ENCODE peak calls at places on chromosomes 11 and 22, in four cellular contexts. U, I, G and H are unnamed samples.
A peak's percentile ranks its signal among the peaks of the same experiment; 100 is the strongest.

GRCh38 chr11:31102316-31102715 is 267.2 kb downstream of the DCDC1 start:
- DNase-seq in G (no peak), U (no peak), I (no peak), H (no peak)

GRCh38 chr11:6746086-6746618 is 25.6 kb downstream of the OR2AG2 start:
- DNase-seq in G (peak; percentile 68), U (no peak), I (no peak), H (no peak)

GRCh38 chr11:18696638-18697225 is 1.8 kb upstream of the TMEM86A start:
- DNase-seq in U (no peak), I (no peak), G (no peak), H (no peak)

GRCh38 chr11:120929664-120930154 is 94.2 kb upstream of the TBCEL start:
- DNase-seq in G (no peak), U (peak; percentile 83), I (peak; percentile 30), H (peak; percentile 30)

GRCh38 chr11:133947298-133947905 is 9.4 kb downstream of the IGSF9B start:
- DNase-seq in G (no peak), U (peak; percentile 28), I (peak; percentile 20), H (peak; percentile 44)

GRCh38 chr11:72012897-72013721 is 14.4 kb downstream of the IL18BP start:
- DNase-seq in U (no peak), I (no peak), G (no peak), H (peak; percentile 59)

GRCh38 chr11:125079151-125079877 is 16.2 kb downstream of the SLC37A2 start:
- DNase-seq in U (no peak), I (no peak), G (no peak), H (no peak)

GRCh38 chr11:63782749-63783148 is 14.2 kb upstream of the ZFTA start:
- DNase-seq in U (no peak), G (no peak), I (no peak), H (no peak)

GRCh38 chr22:49967333-49968241 is 7.0 kb downstream of the PIM3 start:
- DNase-seq in U (no peak), G (no peak), I (peak; percentile 70), H (no peak)

GRCh38 chr22:17897864-17898263 is 123.6 kb upstream of the BID start:
- DNase-seq in G (no peak), U (no peak), I (no peak), H (no peak)

GRCh38 chr11:12161137-12161536 is 50.7 kb downstream of the MICAL2 start:
- DNase-seq in U (no peak), G (no peak), I (no peak), H (no peak)

GRCh38 chr22:48491451-48491941 is 1336.2 kb downstream of the BRD1 start:
- DNase-seq in U (no peak), G (no peak), I (no peak), H (peak; percentile 30)

GRCh38 chr11:112290462-112290894 is 29.8 kb upstream of the PLET1 start:
- DNase-seq in I (no peak), U (no peak), G (no peak), H (no peak)

GRCh38 chr11:14480716-14481115 is 18.9 kb downstream of the COPB1 start:
- DNase-seq in G (no peak), U (no peak), I (no peak), H (no peak)

GRCh38 chr11:14242198-14242597 is 116.8 kb downstream of the RRAS2 start:
- DNase-seq in G (no peak), I (no peak), U (no peak), H (no peak)

GRCh38 chr11:45859661-45860140 is 12.4 kb downstream of the CRY2 start:
- DNase-seq in I (no peak), G (no peak), U (no peak), H (no peak)

GRCh38 chr11:11069741-11070550 is 212.1 kb upstream of the ZBED5 start:
- DNase-seq in G (no peak), U (no peak), I (no peak), H (no peak)

GRCh38 chr11:78290293-78291176 is 101.8 kb downstream of the USP35 start:
- DNase-seq in G (no peak), U (peak; percentile 43), I (peak; percentile 97), H (peak; percentile 50)

GRCh38 chr22:22941831-22942510 is 54.4 kb downstream of the IGLL5 start:
- DNase-seq in I (no peak), G (no peak), U (no peak), H (no peak)

GRCh38 chr11:59545179-59546020 is 34.1 kb downstream of the OR4D9 start:
- DNase-seq in U (peak; percentile 89), G (no peak), I (no peak), H (peak; percentile 94)

GRCh38 chr22:46672731-46673130 is 52.5 kb downstream of the GRAMD4 start:
- DNase-seq in U (no peak), I (no peak), G (no peak), H (no peak)

GRCh38 chr22:20542736-20543135 is 35.3 kb downstream of the MED15 start:
- DNase-seq in G (no peak), I (no peak), U (no peak), H (no peak)

GRCh38 chr11:20374746-20375305 is 11.3 kb downstream of the HTATIP2 start:
- DNase-seq in I (no peak), G (no peak), U (no peak), H (no peak)

GRCh38 chr22:44102121-44102520 is 78.0 kb downstream of the PARVB start:
- DNase-seq in U (no peak), I (no peak), G (no peak), H (no peak)

GRCh38 chr11:65121447-65121864 is 478 bp downstream of the FAU start:
- DNase-seq in U (no peak), I (no peak), G (no peak), H (peak; percentile 24)

GRCh38 chr22:24507742-24508141 is 12.6 kb downstream of the UPB1 start:
- DNase-seq in U (no peak), I (no peak), G (no peak), H (no peak)

GRCh38 chr11:102269927-102270326 is 47.4 kb upstream of the BIRC3 start:
- DNase-seq in G (no peak), I (no peak), U (no peak), H (no peak)

GRCh38 chr22:42080287-42080686 is 787 bp downstream of the SMDT1 start:
- DNase-seq in I (no peak), G (no peak), U (no peak), H (peak; percentile 5)

GRCh38 chr22:44639891-44640617 is 62.0 kb upstream of the PRR5 start:
- DNase-seq in U (no peak), G (no peak), I (no peak), H (no peak)

DNA sequence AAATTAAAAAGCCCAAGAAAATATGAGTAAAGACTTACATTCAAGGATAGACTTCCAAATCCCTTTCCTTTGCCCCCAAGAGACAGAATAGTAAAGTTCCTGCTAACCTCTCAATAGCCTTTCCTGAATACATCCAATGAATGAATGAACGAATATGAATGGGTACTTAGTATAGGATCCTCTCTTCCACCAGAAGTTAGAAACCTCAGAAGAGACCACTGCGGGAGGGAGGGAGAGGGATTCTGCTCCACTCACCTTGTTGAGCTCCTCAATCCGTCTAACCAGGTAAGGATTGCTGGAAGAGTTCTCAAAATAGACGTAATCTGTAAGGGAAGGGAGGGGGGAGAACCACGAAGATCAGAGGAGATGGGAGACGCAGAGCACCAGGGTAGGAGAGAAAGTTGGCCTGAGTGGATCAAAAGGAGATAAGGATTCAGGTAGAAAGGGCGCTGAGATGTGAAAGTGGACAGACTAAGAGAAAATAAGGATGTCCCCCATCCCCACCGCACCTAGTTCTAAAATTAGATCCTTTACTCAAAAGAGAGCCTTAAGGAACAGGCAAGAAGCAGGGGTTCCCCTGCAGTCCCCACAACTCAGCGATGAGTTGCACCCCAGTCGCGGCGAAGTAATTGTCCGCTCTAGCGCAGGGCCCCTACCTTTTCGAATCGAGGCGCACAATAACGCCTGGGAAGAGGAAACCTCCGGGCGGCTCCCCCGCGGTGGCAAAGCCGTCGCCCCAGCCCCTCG is 1.1 kb downstream of the MTA2 start:
- DNase-seq in I (no peak), U (no peak), G (no peak), H (no peak)
- TF ChIP-seq POLR2AphosphoS2 in I (no peak), U (no peak), G (no peak), H (no peak)

DNA sequence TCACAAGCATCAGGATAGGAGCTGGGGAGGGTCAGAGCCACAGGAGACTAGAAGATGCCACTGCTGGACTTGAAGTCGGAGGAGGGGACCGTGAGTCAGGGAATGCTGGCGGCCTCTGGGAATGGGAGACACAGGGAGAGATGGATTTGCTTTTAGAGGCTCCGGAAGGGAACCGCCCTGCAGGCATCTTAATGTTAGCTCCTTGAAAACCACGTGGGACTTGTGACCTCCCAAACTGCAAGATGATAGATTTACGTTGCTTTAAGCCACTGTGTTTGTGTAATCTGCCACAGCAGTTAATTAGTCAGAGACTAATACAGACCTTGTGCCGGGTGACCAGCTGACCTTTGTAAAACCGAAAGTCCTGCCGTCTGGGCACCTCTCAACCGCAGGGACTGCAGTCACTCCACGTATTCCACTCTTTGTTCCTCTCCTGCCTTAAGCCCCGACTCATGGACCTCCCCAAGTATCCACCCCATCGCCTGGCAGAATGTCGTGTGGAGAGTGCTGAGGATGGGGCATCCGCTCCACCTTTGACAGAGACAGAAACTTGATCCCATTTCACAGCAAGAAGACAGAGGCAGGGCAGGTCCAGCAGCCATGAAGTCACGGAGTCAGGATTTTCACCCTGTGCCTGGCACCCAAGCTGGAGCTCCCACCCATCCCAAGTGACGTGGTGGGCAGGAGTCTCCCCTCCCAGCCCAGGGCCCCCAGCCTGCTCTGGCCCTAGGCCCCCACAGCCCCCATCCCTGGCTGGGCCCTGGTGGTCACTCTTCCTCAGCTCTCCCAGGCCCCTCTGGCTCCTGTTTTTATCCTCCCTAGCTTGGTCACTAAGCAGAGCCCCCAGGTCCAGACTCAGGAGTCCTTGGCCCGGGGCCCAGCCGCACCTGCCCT is 19.4 kb upstream of the CTSD start:
- DNase-seq in G (no peak), U (no peak), I (no peak), H (no peak)
- TF ChIP-seq POLR2AphosphoS2 in G (no peak), U (no peak), I (no peak), H (no peak)

DNA sequence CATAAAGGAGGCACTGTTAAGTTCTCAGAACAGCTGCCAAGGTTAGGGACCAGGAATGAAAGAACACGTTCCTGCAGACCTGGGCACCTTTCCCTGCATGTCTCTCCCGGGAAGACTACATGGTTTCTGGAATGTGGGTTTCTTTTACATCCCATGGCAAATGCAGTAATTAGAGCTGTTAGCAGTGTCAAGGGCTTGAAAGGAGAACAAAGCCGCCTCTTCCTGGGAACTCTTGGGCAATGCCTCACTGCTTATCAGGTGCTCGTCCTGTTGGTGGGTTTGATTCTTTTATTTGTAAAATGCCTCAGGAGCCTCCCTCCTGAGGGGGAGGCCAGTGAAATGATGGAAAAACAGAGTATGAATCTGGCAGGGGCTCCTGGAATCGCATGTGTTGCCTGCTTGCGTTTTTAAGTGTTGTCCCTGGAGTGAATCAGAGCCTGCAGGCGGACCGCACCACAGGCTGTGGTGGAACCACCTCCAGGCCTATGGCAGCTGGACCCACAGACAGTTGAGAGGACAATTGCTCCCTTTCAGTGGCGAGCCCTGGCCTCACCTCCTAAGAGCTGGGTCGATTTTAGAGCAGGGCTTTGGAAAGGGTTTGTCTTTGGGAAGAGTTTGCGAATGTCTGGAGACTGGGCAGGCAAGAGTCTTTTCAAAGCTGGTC is 787 bp upstream of the C22orf31 start:
- DNase-seq in U (no peak), G (no peak), I (peak; percentile 73), H (no peak)
- TF ChIP-seq POLR2AphosphoS2 in U (no peak), G (no peak), I (no peak), H (no peak)

DNA sequence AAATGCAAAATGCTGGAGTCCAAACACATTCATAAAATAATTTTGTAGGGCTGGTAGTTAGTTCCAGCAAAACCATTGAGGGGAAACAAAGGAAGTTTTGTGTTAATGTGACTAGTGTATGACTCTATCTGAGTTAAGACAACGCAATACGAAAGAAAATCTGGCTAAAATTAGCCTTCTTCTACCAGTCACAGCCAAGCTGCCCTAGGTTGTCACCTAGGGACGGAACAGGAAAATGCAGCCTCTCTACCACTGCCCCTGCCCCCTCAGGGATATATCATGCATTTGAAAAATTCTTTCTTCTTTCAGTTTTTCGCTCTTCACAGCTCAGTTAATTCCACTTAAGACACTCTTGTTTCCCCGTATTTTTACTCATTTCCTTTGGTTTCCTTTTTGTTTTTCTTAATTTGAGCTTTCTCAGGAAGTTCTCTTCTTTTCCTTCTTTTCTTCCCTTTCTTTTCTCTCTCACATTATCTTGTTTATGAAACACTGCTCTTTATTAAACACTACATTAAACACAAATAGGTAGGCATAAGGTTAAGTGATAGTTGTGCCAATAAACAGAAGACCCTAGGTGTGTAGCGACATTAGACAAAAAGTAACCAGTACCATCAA is 30.6 kb downstream of the KIRREL3 start:
- DNase-seq in I (no peak), G (no peak), U (no peak), H (no peak)
- TF ChIP-seq POLR2AphosphoS2 in I (no peak), G (no peak), U (no peak), H (no peak)